ENCODE peak calls at places on chromosomes 13 and 19, in five cellular contexts. F, Z, I, U and B are unnamed samples.

GRCh38 chr13:38950987-38951386 is 39.6 kb downstream of the STOML3 start:
- ATAC-seq in Z (no peak), U (peak; percentile 37), I (no peak), F (peak; percentile 79), B (no peak)

GRCh38 chr19:14507704-14508246 is 10.4 kb downstream of the DNAJB1 start:
- ATAC-seq in F (no peak), I (peak; percentile 56), U (no peak), Z (no peak), B (no peak)

GRCh38 chr13:91155512-91156114 is 191.9 kb upstream of the MIR17HG start:
- ATAC-seq in F (no peak), I (no peak), U (peak; percentile 36), Z (peak; percentile 74), B (no peak)

GRCh38 chr19:55686311-55687050 is 11.5 kb downstream of the EPN1 start:
- ATAC-seq in I (no peak), U (no peak), Z (no peak), F (no peak), B (no peak)

GRCh38 chr19:39759457-39760184 is 19.0 kb upstream of the LEUTX start:
- ATAC-seq in Z (no peak), U (no peak), I (no peak), F (no peak), B (no peak)

GRCh38 chr19:49790866-49791265 is 22.2 kb downstream of the FUZ start:
- ATAC-seq in F (no peak), Z (peak; percentile 63), U (no peak), I (peak; percentile 66), B (no peak)

GRCh38 chr13:94033830-94034642 is 445.4 kb downstream of the DCT start:
- ATAC-seq in Z (peak; percentile 25), U (no peak), F (no peak), I (no peak), B (no peak)

GRCh38 chr13:113759525-113760137 is 605 bp downstream of the TMEM255B start:
- ATAC-seq in F (no peak), I (peak; percentile 6), U (peak; percentile 12), Z (peak; percentile 10), B (no peak)

GRCh38 chr13:41013834-41014233 is 5.3 kb downstream of the ELF1 start:
- ATAC-seq in F (peak; percentile 82), Z (no peak), I (peak; percentile 8), U (no peak), B (peak; percentile 86)